ENCODE peak calls at places on chromosomes 11 and 22, in four cellular contexts. Y is PC-3, R is SK-N-SH, O is GM23248. W is an unnamed sample.

GRCh38 chr22:31871475-31871874 is 72.9 kb upstream of the YWHAH start:
- DNase-seq in R (no peak), O (no peak), Y (no peak), W (no peak)

GRCh38 chr11:47087801-47088200 is 88.9 kb downstream of the ARFGAP2 start:
- DNase-seq in Y (no peak), O (no peak), R (no peak), W (no peak)

GRCh38 chr11:45314900-45315299 is 28.8 kb upstream of the SYT13 start:
- DNase-seq in R (no peak), O (no peak), Y (no peak), W (no peak)

GRCh38 chr11:94557391-94557790 is 9.8 kb upstream of the PIWIL4 start:
- DNase-seq in O (peak; percentile 76), Y (no peak), R (no peak), W (no peak)

GRCh38 chr22:30422481-30423295 is 2.9 kb upstream of the MTFP1 start:
- DNase-seq in R (no peak), O (peak; percentile 99), Y (peak; percentile 94), W (peak; percentile 99)

GRCh38 chr11:17778956-17779860 is 44.6 kb downstream of the KCNC1 start:
- DNase-seq in O (no peak), Y (no peak), R (no peak), W (no peak)

GRCh38 chr11:92409956-92410355 is 185.3 kb downstream of the FAT3 start:
- DNase-seq in Y (peak; percentile 37), O (no peak), R (no peak), W (peak; percentile 80)

GRCh38 chr22:46967445-46968358 is 205.3 kb downstream of the TBC1D22A start:
- DNase-seq in R (no peak), Y (no peak), O (no peak), W (no peak)

GRCh38 chr11:63813035-63813562 is at the start of gene SPINDOC:
- DNase-seq in O (peak; percentile 88), R (peak; percentile 98), Y (peak; percentile 78), W (peak; percentile 84)

GRCh38 chr11:6587360-6587953 is 16.0 kb downstream of the RRP8 start:
- DNase-seq in O (no peak), Y (no peak), R (no peak), W (no peak)

GRCh38 chr11:108697872-108698473 is 33.1 kb downstream of the DDX10 start:
- DNase-seq in Y (peak; percentile 79), O (peak; percentile 85), R (peak; percentile 59), W (peak; percentile 32)

GRCh38 chr11:36818410-36818809 is 220.4 kb upstream of the RAG2 start:
- DNase-seq in Y (no peak), R (peak; percentile 19), O (peak; percentile 34), W (peak; percentile 2)

GRCh38 chr11:75313457-75314272 is 37.8 kb downstream of the ARRB1 start:
- DNase-seq in Y (peak; percentile 25), O (peak; percentile 85), R (no peak), W (no peak)

GRCh38 chr11:110050201-110050506 is 43.0 kb upstream of the ZC3H12C start:
- DNase-seq in Y (no peak), R (peak; percentile 8), O (no peak), W (no peak)

GRCh38 chr22:36922097-36922608 is 8.7 kb downstream of the CSF2RB start:
- DNase-seq in O (peak; percentile 5), Y (no peak), R (no peak), W (peak; percentile 52)

GRCh38 chr11:43789700-43790443 is 90.8 kb upstream of the ALKBH3 start:
- DNase-seq in R (no peak), Y (peak; percentile 63), O (peak; percentile 79), W (peak; percentile 3)

GRCh38 chr22:19277785-19278184 is 13.7 kb downstream of the CLTCL1 start:
- DNase-seq in Y (no peak), O (no peak), R (no peak), W (no peak)

GRCh38 chr11:61472282-61472681 is 36.3 kb upstream of the LRRC10B start:
- DNase-seq in R (no peak), Y (no peak), O (peak; percentile 71), W (no peak)

GRCh38 chr22:17106161-17106784 is 14.9 kb downstream of the TMEM121B start:
- DNase-seq in R (no peak), Y (no peak), O (no peak), W (no peak)

GRCh38 chr11:64762277-64762915 is 2.6 kb upstream of the PYGM start:
- DNase-seq in R (peak; percentile 24), O (no peak), Y (peak; percentile 28), W (no peak)

GRCh38 chr11:3223932-3224729 is 5.5 kb upstream of the MRGPRG start:
- DNase-seq in Y (no peak), O (no peak), R (peak; percentile 58), W (no peak)

GRCh38 chr11:107747622-107748021 is 35.8 kb upstream of the SLN start:
- DNase-seq in R (no peak), Y (no peak), O (no peak), W (no peak)

GRCh38 chr11:112025682-112026081 is 474 bp downstream of the DLAT start:
- DNase-seq in R (no peak), O (peak; percentile 53), Y (no peak), W (no peak)

GRCh38 chr11:83836883-83837654 is 550.9 kb upstream of the CCDC90B start:
- DNase-seq in O (peak; percentile 74), R (peak; percentile 69), Y (peak; percentile 58), W (no peak)

GRCh38 chr11:35013514-35014191 is 97.2 kb downstream of the PDHX start:
- DNase-seq in O (peak; percentile 76), R (no peak), Y (no peak), W (no peak)

GRCh38 chr22:35258144-35258988 is 1.1 kb downstream of the HMGXB4 start:
- DNase-seq in R (peak; percentile 48), O (peak; percentile 48), Y (peak; percentile 25), W (no peak)

GRCh38 chr11:100671471-100671870 is 15.6 kb upstream of the ARHGAP42 start:
- DNase-seq in R (no peak), Y (peak; percentile 53), O (no peak), W (no peak)

GRCh38 chr11:70577948-70578347 is 179.6 kb downstream of the CTTN start:
- DNase-seq in Y (no peak), O (no peak), R (peak; percentile 16), W (no peak)

GRCh38 chr11:74650498-74650897 is 58.1 kb downstream of the POLD3 start:
- DNase-seq in O (peak; percentile 15), Y (no peak), R (no peak), W (no peak)

GRCh38 chr11:86164106-86164505 is 80.4 kb upstream of the EED start:
- DNase-seq in R (no peak), O (no peak), Y (no peak), W (no peak)

GRCh38 chr11:72721689-72722049 is 30.5 kb downstream of the ARAP1 start:
- DNase-seq in Y (no peak), O (peak; percentile 62), R (no peak), W (no peak)

GRCh38 chr11:112398798-112399197 is 138.1 kb upstream of the PLET1 start:
- DNase-seq in Y (no peak), O (no peak), R (no peak), W (no peak)

GRCh38 chr11:130164221-130164570 is 4.6 kb downstream of the ST14 start:
- DNase-seq in O (no peak), Y (no peak), R (no peak), W (no peak)

GRCh38 chr11:130163346-130164220 is 4.0 kb downstream of the ST14 start:
- DNase-seq in R (no peak), Y (peak; percentile 51), O (no peak), W (peak; percentile 51)

GRCh38 chr11:130161441-130161840 is 1.9 kb downstream of the ST14 start:
- DNase-seq in O (no peak), Y (no peak), R (no peak), W (no peak)

GRCh38 chr11:130160460-130161090 is 993 bp downstream of the ST14 start:
- DNase-seq in O (no peak), R (no peak), Y (no peak), W (no peak)

DNA sequence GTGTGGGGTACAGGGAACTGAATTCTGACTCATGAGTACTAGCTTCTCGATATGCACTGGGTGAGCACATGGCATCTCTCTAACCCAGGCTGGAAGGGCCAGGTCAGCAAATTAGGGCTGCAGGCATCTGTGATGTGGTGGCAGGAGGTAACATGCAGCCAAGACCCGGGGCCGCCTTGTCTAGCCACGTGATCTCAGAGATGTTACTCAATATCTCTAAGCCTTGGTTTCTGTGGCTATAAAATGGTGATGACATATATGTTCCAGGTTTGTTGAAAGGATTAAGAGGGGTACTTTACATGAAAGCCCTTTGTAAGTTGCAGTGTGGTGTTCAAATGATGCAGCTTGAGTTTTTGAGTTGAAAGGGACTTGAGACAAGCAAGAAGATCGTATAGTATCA is 3.2 kb downstream of the ST14 start:
- DNase-seq in Y (no peak), O (peak; percentile 68), R (no peak), W (no peak)
- H3K4me1 ChIP-seq in Y (peaks cover 65% of the 10 kb centered on the region), O (peaks cover 13% of the 10 kb centered on the region), R (peaks cover 6% of the 10 kb centered on the region), W (peaks cover 72% of the 10 kb centered on the region)

GRCh38 chr11:267491-267994 is 10.7 kb upstream of the NLRP6 start:
- DNase-seq in O (peak; percentile 29), R (no peak), Y (peak; percentile 41), W (peak; percentile 58)

GRCh38 chr11:269146-269890 is 8.9 kb upstream of the NLRP6 start:
- DNase-seq in R (no peak), Y (no peak), O (peak; percentile 54), W (no peak)

GRCh38 chr11:270451-271208 is 7.6 kb upstream of the NLRP6 start:
- DNase-seq in O (no peak), R (no peak), Y (no peak), W (no peak)

GRCh38 chr11:271316-271715 is 6.9 kb upstream of the NLRP6 start:
- DNase-seq in Y (no peak), R (no peak), O (no peak), W (no peak)

GRCh38 chr11:266676-267439 is 11.3 kb upstream of the NLRP6 start:
- DNase-seq in O (peak; percentile 18), Y (peak; percentile 12), R (no peak), W (no peak)
- H3K4me2 ChIP-seq in O (no peak overlapping the region), Y (no peak overlapping the region), R (no peak overlapping the region), W (no peak overlapping the region)

GRCh38 chr11:125166347-125166841 is 1.8 kb downstream of the PKNOX2 start:
- DNase-seq in R (peak; percentile 52), O (peak; percentile 53), Y (no peak), W (no peak)

GRCh38 chr11:125165664-125166346 is 1.3 kb downstream of the PKNOX2 start:
- DNase-seq in O (peak; percentile 66), R (no peak), Y (no peak), W (no peak)

GRCh38 chr11:125167292-125167953 is 2.9 kb downstream of the PKNOX2 start:
- DNase-seq in R (no peak), Y (no peak), O (no peak), W (no peak)

GRCh38 chr11:125167954-125168821 is 3.6 kb downstream of the PKNOX2 start:
- DNase-seq in R (no peak), Y (no peak), O (peak; percentile 41), W (no peak)

GRCh38 chr11:125166903-125167291 is 2.3 kb downstream of the PKNOX2 start:
- DNase-seq in O (no peak), R (no peak), Y (no peak), W (no peak)
- H3F3A ChIP-seq in O (no peaks in the 10 kb centered on the region), R (no peaks in the 10 kb centered on the region), Y (no peaks in the 10 kb centered on the region), W (no peaks in the 10 kb centered on the region)

GRCh38 chr11:67396258-67396581 is 4.4 kb downstream of the RAD9A start:
- DNase-seq in R (no peak), Y (no peak), O (no peak), W (no peak)

GRCh38 chr11:67397986-67398660 is 3.5 kb downstream of the PPP1CA start:
- DNase-seq in O (no peak), Y (no peak), R (no peak), W (no peak)

GRCh38 chr11:67397536-67397935 is 4.1 kb downstream of the PPP1CA start:
- DNase-seq in R (no peak), Y (no peak), O (no peak), W (no peak)

GRCh38 chr11:67395555-67396257 is 3.9 kb downstream of the RAD9A start:
- DNase-seq in Y (no peak), O (no peak), R (no peak), W (no peak)

GRCh38 chr11:67396587-67397398 is 4.9 kb downstream of the PPP1CA start:
- DNase-seq in O (no peak), Y (no peak), R (no peak), W (no peak)
- H3K4me1 ChIP-seq in O (peaks cover 3% of the 10 kb centered on the region), Y (peaks cover 11% of the 10 kb centered on the region), R (peaks cover 20% of the 10 kb centered on the region), W (peaks cover 14% of the 10 kb centered on the region)